ENCODE peak calls at places on chromosomes 2 and 18, in eight cellular contexts. U, I, H, G, N, B, K and E are unnamed samples.

GRCh38 chr2:69742170-69742952 is 427 bp downstream of the ANXA4 start:
- DNase-seq in U (peak; percentile 36), I (no peak), H (no peak), G (no peak), N (peak; percentile 46), B (peak; percentile 16), K (peak; percentile 45), E (peak; percentile 41)

GRCh38 chr18:58893388-58894099 is 28.9 kb downstream of the ZNF532 start:
- DNase-seq in U (no peak), I (no peak), H (no peak), G (no peak), N (no peak), B (no peak), K (peak; percentile 44), E (no peak)

GRCh38 chr2:151049746-151050145 is 211.9 kb downstream of the RBM43 start:
- DNase-seq in U (peak; percentile 74), I (no peak), H (no peak), G (no peak), N (no peak), B (no peak), K (peak; percentile 67), E (peak; percentile 86)

GRCh38 chr2:241123816-241124536 is 21.9 kb upstream of the MTERF4 start:
- DNase-seq in U (no peak), I (no peak), H (no peak), G (no peak), N (no peak), B (no peak), K (no peak), E (no peak)

GRCh38 chr2:70985956-70986355 is 7.5 kb downstream of the ANKRD53 start:
- DNase-seq in U (no peak), I (peak; percentile 3), H (no peak), G (no peak), N (no peak), B (no peak), K (no peak), E (no peak)

GRCh38 chr2:84830095-84830494 is 50.8 kb downstream of the TRABD2A start:
- DNase-seq in U (no peak), I (no peak), H (no peak), G (peak; percentile 73), N (no peak), B (peak; percentile 26), K (no peak), E (peak; percentile 54)

GRCh38 chr2:219254590-219255219 is 987 bp upstream of the TUBA4A start:
- DNase-seq in U (no peak), I (no peak), H (peak; percentile 35), G (no peak), N (no peak), B (no peak), K (peak; percentile 23), E (no peak)

GRCh38 chr2:61233581-61233980 is 71.6 kb downstream of the C2orf74 start:
- DNase-seq in U (no peak), I (no peak), H (no peak), G (no peak), N (no peak), B (no peak), K (no peak), E (no peak)

GRCh38 chr2:62074233-62074632 is 121.7 kb upstream of the B3GNT2 start:
- DNase-seq in U (no peak), I (no peak), H (no peak), G (no peak), N (no peak), B (no peak), K (no peak), E (peak; percentile 8)

GRCh38 chr18:68033466-68033865 is 516.9 kb upstream of the DSEL start:
- DNase-seq in U (peak; percentile 6), I (no peak), H (no peak), G (no peak), N (no peak), B (no peak), K (no peak), E (peak; percentile 48)

GRCh38 chr2:132632000-132632649 is 37.9 kb downstream of the LYPD1 start:
- DNase-seq in U (peak; percentile 54), I (no peak), H (no peak), G (no peak), N (peak; percentile 59), B (no peak), K (peak; percentile 3), E (no peak)

DNA sequence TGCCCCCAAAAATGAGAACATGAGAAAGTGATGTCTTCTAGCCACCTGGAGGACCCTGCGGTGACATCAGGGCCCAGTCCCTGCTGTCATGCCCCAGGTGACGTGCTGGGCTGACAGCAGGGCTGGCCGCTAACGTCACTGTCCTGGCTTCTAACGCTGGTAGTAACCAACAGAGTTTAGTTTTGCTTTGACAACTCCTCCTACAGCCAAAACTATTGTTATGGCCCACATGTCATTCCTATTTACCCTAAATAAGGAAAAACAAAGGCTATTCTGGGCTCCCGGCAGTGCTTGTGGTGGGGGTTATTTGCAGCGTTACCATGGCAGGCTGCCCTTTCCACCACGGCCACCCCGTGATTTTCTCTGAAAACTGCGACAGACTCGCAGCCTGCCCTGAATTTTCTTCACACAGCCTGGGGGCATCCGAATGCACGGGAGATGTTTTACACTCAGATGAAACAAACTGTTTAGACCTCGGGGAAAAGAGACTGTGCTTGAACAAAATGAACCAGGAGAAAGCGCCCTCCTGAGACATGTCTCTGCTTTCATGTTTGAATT is 115.2 kb downstream of the FAM210A start:
- DNase-seq in U (peak; percentile 61), I (no peak), H (peak; percentile 79), G (no peak), N (no peak), B (peak; percentile 67), K (no peak), E (peak; percentile 24)
- H3K4me3 ChIP-seq in U (peak overlapping the region; percentile 23), I (peak overlapping the region; percentile 32), H (peak overlapping the region; percentile 63), G (peak overlapping the region; percentile 53), N (peak overlapping the region; percentile 4), B (peak overlapping the region; percentile 62), K (peak overlapping the region; percentile 10), E (peak overlapping the region; percentile 39)

DNA sequence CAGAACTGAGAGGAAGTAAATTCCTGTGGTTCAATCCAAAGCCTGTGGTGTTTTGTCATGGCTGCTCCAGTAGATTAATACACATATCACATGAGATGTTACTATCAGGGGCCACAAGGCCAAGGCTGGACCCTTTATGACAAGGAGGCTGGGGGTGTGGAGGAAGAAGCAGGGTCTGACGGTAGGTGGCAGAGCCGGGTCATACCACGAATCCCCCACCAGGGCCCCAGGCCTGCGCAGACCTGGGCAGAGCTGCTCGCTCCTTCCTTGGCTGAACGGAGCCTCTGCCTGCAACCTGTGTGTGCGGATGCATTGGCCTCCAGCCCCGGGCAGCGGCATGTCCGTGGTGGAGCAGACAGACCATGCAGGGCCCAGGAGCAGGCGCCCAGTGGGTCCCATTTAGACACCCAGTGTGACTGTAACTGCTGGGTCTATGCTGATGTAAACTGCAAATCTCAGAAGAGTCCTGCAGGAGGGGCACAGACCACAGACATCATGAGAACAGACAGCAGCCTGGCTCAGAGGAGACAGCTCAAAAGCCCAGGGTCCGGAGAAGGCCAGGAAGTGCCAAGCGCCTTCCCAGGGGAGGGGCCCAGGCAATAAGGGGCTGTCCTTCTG is 155.2 kb downstream of the PXDN start:
- DNase-seq in U (no peak), I (no peak), H (no peak), G (peak; percentile 56), N (no peak), B (no peak), K (no peak), E (peak; percentile 58)
- TF ChIP-seq CTCF in U (no peak), I (no peak), H (peak; percentile 13), G (no peak), N (no peak), B (no peak), K (no peak), E (peak; percentile 36)

DNA sequence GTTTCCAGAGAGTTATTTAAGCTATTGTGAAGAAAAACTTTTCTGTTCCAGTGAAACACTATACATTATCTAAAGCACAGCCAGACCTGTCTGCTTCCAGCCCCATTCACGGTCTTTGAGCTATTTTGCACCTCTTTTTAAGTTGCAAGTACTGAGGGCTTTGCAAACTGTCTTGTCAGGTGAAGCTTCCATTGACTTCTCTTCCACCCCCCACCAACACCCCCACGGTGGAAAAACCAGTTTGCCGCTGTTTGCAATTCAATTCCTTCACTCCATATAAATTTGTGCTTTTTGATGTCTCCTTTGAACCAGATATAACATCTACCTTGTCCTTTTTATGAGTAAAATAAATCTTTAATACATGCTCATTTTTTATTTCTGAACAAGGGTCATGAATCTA is 15.7 kb downstream of the B3GNT7 start:
- DNase-seq in U (no peak), I (no peak), H (no peak), G (no peak), N (no peak), B (no peak), K (no peak), E (no peak)
- H3K4me3 ChIP-seq in U (no peak overlapping the region), I (no peak overlapping the region), H (no peak overlapping the region), G (no peak overlapping the region), N (no peak overlapping the region), B (no peak overlapping the region), K (no peak overlapping the region), E (no peak overlapping the region)

GRCh38 chr2:185208261-185208660 is 530.3 kb upstream of the FSIP2 start:
- DNase-seq in U (peak; percentile 50), I (no peak), H (no peak), G (no peak), N (peak; percentile 25), B (no peak), K (no peak), E (peak; percentile 9)
- TF ChIP-seq CTCF in U (peak; percentile 68), I (no peak), H (peak; percentile 43), G (peak; percentile 36), N (no peak), B (peak; percentile 23), K (no peak), E (peak; percentile 24)

DNA sequence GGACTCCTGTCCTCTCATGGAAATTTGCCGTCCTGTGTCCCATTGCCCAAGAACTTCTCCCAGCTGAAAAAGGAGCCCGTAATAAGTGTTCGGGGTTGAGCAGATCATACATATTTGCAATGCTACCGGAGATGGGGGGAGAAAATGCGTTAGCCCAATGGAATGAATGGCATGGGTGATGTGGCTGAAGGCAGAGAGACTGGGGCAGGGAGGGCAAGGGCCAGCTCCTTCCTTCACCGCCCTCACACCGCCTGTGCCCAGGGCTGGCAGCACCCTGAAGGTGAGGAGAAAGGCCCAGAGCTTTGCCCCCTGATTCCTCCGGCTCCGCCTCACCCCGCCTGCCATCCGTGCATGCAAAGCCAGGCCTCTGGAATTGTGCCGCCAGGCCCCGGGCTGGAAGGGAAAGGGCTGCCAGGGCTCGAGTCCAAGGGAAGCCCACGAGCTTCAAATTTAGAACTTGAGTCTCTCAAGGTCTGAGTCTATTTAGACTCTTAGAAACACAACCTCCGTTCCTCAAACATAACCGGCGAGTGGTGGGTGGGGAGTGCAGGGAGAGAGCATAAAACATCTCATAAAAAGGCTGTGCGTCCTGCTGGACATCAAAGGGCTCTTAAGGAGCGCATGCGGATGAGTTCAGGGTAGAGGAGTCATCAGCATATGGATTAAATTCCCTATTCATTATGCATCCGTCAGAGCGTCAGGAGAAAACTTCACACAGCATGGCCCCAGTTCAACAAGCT is 121.8 kb upstream of the GLI2 start:
- DNase-seq in U (peak; percentile 70), I (no peak), H (no peak), G (peak; percentile 33), N (no peak), B (peak; percentile 13), K (peak; percentile 96), E (peak; percentile 78)
- H3K4me3 ChIP-seq in U (no peak overlapping the region), I (no peak overlapping the region), H (no peak overlapping the region), G (no peak overlapping the region), N (no peak overlapping the region), B (no peak overlapping the region), K (no peak overlapping the region), E (no peak overlapping the region)

GRCh38 chr2:183610724-183611123 is 486.5 kb downstream of the NUP35 start:
- DNase-seq in U (no peak), I (no peak), H (no peak), G (no peak), N (no peak), B (no peak), K (no peak), E (no peak)
- TF ChIP-seq CTCF in U (no peak), I (no peak), H (no peak), G (no peak), N (no peak), B (no peak), K (no peak), E (no peak)

GRCh38 chr18:55420665-55420964 is 167.4 kb downstream of the TCF4 start:
- DNase-seq in U (peak; percentile 30), I (no peak), H (no peak), G (no peak), N (no peak), B (no peak), K (no peak), E (no peak)
- H3K4me3 ChIP-seq in U (peak overlapping the region; percentile 4), I (no peak overlapping the region), H (no peak overlapping the region), G (peak overlapping the region; percentile 56), N (no peak overlapping the region), B (peak overlapping the region; percentile 61), K (peak overlapping the region; percentile 25), E (no peak overlapping the region)